ENCODE peak calls at places on chromosomes 16 and 17, in ten cellular contexts. B, Q, C, X, F, G, H, Z, J and A are unnamed samples.

GRCh38 chr16:12602811-12603698 is 200.6 kb downstream of the CPPED1 start:
- DNase-seq in G (no peak), H (no peak), C (no peak), B (no peak), Q (no peak), J (no peak), X (no peak), Z (peak), F (no peak), A (no peak)

GRCh38 chr17:13420294-13421277 is 181.1 kb downstream of the HS3ST3A1 start:
- DNase-seq in X (peak), B (no peak), G (peak), J (no peak), C (no peak), H (no peak), Z (no peak), Q (no peak), F (no peak), A (no peak)

GRCh38 chr16:75203667-75204409 is 3.1 kb downstream of the CTRB2 start:
- DNase-seq in Z (no peak), B (no peak), C (no peak), F (no peak), J (no peak), H (no peak), X (no peak), Q (no peak), G (no peak), A (no peak)

GRCh38 chr16:1333854-1334719 is 642 bp downstream of the BAIAP3 start:
- DNase-seq in B (no peak), H (no peak), Z (no peak), F (no peak), C (no peak), J (no peak), Q (no peak), G (no peak), X (no peak), A (no peak)

GRCh38 chr16:88459366-88460055 is 6.4 kb downstream of the ZFPM1 start:
- DNase-seq in Z (no peak), X (no peak), G (no peak), J (no peak), B (no peak), H (no peak), C (no peak), F (no peak), Q (no peak), A (no peak)

GRCh38 chr16:972316-973002 is 1.7 kb upstream of the LMF1 start:
- DNase-seq in Q (no peak), G (no peak), B (no peak), J (no peak), H (peak), F (no peak), C (no peak), Z (no peak), X (no peak), A (no peak)

GRCh38 chr16:80924372-80924978 is 82.2 kb downstream of the CMC2 start:
- DNase-seq in J (peak), C (peak), F (peak), Z (no peak), G (no peak), Q (peak), X (peak), H (peak), B (no peak), A (peak)

GRCh38 chr17:46958192-46958591 is 20.9 kb downstream of the RPRML start:
- DNase-seq in B (no peak), J (no peak), Q (no peak), Z (no peak), X (no peak), G (no peak), F (no peak), C (no peak), H (no peak), A (no peak)

GRCh38 chr16:79316004-79316458 is 284.5 kb downstream of the MAF start:
- DNase-seq in C (no peak), J (peak), F (no peak), X (no peak), B (no peak), Q (no peak), H (no peak), Z (no peak), G (no peak), A (no peak)

GRCh38 chr16:53952215-53953208 is 248.6 kb downstream of the FTO start:
- DNase-seq in B (no peak), C (no peak), G (no peak), X (no peak), F (no peak), J (no peak), Q (no peak), H (no peak), Z (no peak), A (no peak)

GRCh38 chr17:28180449-28180848 is 138.0 kb downstream of the NLK start:
- DNase-seq in Z (no peak), G (no peak), F (no peak), J (no peak), H (no peak), C (no peak), Q (no peak), X (no peak), B (no peak), A (no peak)

GRCh38 chr17:79272666-79273219 is 198.1 kb downstream of the ENGASE start:
- DNase-seq in G (no peak), B (no peak), J (no peak), F (no peak), Q (no peak), H (peak), Z (no peak), X (no peak), C (no peak), A (no peak)

GRCh38 chr17:75250009-75250471 is 11.4 kb downstream of the GGA3 start:
- DNase-seq in C (no peak), H (peak), B (no peak), Q (no peak), G (no peak), X (no peak), Z (peak), F (no peak), J (peak), A (no peak)

GRCh38 chr17:30414486-30414885 is 35.8 kb downstream of the CPD start:
- DNase-seq in J (no peak), B (no peak), G (no peak), Q (no peak), F (no peak), C (no peak), X (no peak), Z (no peak), H (no peak), A (no peak)

GRCh38 chr16:80583466-80583865 is 42.7 kb downstream of the DYNLRB2 start:
- DNase-seq in Z (no peak), F (no peak), B (no peak), Q (no peak), C (peak), H (no peak), G (no peak), J (no peak), X (no peak), A (no peak)

GRCh38 chr17:75450270-75450669 is 6.2 kb upstream of the TMEM94 start:
- DNase-seq in F (no peak), G (no peak), H (no peak), J (no peak), Q (no peak), B (no peak), X (no peak), C (no peak), Z (no peak), A (peak)

GRCh38 chr16:35631261-35631945 is 2172.0 kb downstream of the TP53TG3F start:
- DNase-seq in Z (no peak), H (no peak), J (no peak), C (no peak), X (no peak), F (no peak), B (no peak), G (no peak), Q (no peak), A (peak)

GRCh38 chr16:66515543-66516171 is 34.3 kb downstream of the TK2 start:
- DNase-seq in J (no peak), Q (no peak), B (no peak), G (no peak), Z (no peak), F (no peak), H (peak), X (no peak), C (peak), A (peak)

GRCh38 chr17:57396515-57396921 is 140.2 kb downstream of the MSI2 start:
- DNase-seq in B (no peak), G (peak), Z (peak), H (no peak), C (no peak), Q (no peak), J (no peak), X (no peak), F (no peak), A (no peak)

GRCh38 chr17:29059281-29059680 is 16.3 kb downstream of the PIPOX start:
- DNase-seq in J (no peak), F (no peak), Z (no peak), B (no peak), C (no peak), Q (no peak), H (peak), G (peak), X (no peak), A (no peak)

GRCh38 chr17:40224707-40225092 is 5.6 kb downstream of the WIPF2 start:
- DNase-seq in F (no peak), Q (no peak), G (no peak), C (no peak), Z (no peak), J (no peak), X (no peak), B (no peak), H (no peak), A (no peak)

GRCh38 chr17:21296097-21297025 is 11.8 kb downstream of the MAP2K3 start:
- DNase-seq in Q (no peak), F (no peak), G (no peak), J (no peak), B (no peak), C (peak), X (no peak), H (no peak), Z (peak), A (no peak)

GRCh38 chr16:24291932-24292331 is 35.8 kb downstream of the CACNG3 start:
- DNase-seq in G (no peak), F (no peak), H (no peak), C (no peak), Z (no peak), X (no peak), J (no peak), Q (no peak), B (no peak), A (no peak)

GRCh38 chr17:48600244-48601098 is 4.3 kb downstream of the HOXB6 start:
- DNase-seq in H (no peak), Z (no peak), F (no peak), Q (no peak), B (no peak), C (no peak), X (peak), G (no peak), J (no peak), A (no peak)

GRCh38 chr17:78815696-78816095 is 24.9 kb downstream of the USP36 start:
- DNase-seq in H (no peak), F (no peak), C (no peak), Z (no peak), Q (no peak), J (no peak), X (no peak), B (no peak), G (no peak), A (no peak)

GRCh38 chr17:82929011-82929622 is 89.3 kb upstream of the ZNF750 start:
- DNase-seq in G (no peak), B (no peak), C (no peak), H (no peak), Q (no peak), F (no peak), Z (no peak), X (no peak), J (no peak), A (no peak)

GRCh38 chr17:72166040-72166439 is 45.2 kb downstream of the SOX9 start:
- DNase-seq in Z (no peak), B (no peak), X (no peak), J (no peak), Q (no peak), F (no peak), C (no peak), H (no peak), G (no peak), A (no peak)

GRCh38 chr17:79558573-79558900 is 52.3 kb downstream of the RBFOX3 start:
- DNase-seq in H (no peak), Z (no peak), B (no peak), Q (no peak), C (no peak), X (no peak), J (no peak), G (no peak), F (no peak), A (no peak)

GRCh38 chr17:17669081-17669850 is 12.0 kb upstream of the RAI1 start:
- DNase-seq in J (no peak), B (no peak), C (no peak), H (no peak), X (no peak), Q (no peak), F (no peak), G (no peak), Z (no peak), A (no peak)

GRCh38 chr17:80706454-80706853 is 161.8 kb downstream of the RPTOR start:
- DNase-seq in B (no peak), H (no peak), G (no peak), Z (no peak), Q (no peak), F (no peak), J (no peak), C (no peak), X (no peak), A (peak)

GRCh38 chr16:27746076-27746855 is 196.3 kb downstream of the KATNIP start:
- DNase-seq in X (no peak), G (no peak), Z (no peak), J (no peak), C (no peak), B (no peak), F (no peak), H (no peak), Q (no peak), A (no peak)